ENCODE peak calls at places on chromosome 10, in ten cellular contexts. U, A, R, I, K, P, W, G, Y and C are unnamed samples.

GRCh38 chr10:89217057-89217990 is 10.2 kb upstream of the CH25H start:
- DNase-seq in W (no peak), G (peak), U (peak), Y (peak), K (no peak), R (peak), P (peak), I (peak), A (peak), C (peak)

GRCh38 chr10:34567854-34568253 is 247.2 kb downstream of the PARD3 start:
- DNase-seq in U (no peak), P (no peak), I (no peak), K (no peak), G (no peak), W (no peak), R (no peak), Y (no peak), A (no peak), C (no peak)

GRCh38 chr10:72263613-72264241 is 10.0 kb upstream of the DDIT4 start:
- DNase-seq in A (no peak), G (no peak), K (no peak), W (no peak), I (no peak), Y (no peak), R (no peak), U (no peak), P (no peak), C (no peak)

GRCh38 chr10:13789448-13789829 is 202.7 kb downstream of the PRPF18 start:
- DNase-seq in I (no peak), Y (no peak), U (no peak), K (no peak), R (no peak), W (no peak), G (no peak), A (no peak), P (no peak), C (no peak)

GRCh38 chr10:3255086-3255485 is 82.5 kb upstream of the PITRM1 start:
- DNase-seq in K (no peak), W (no peak), G (no peak), U (no peak), I (no peak), R (no peak), P (no peak), A (no peak), Y (no peak), C (no peak)

GRCh38 chr10:32963102-32963501 is 5.1 kb upstream of the ITGB1 start:
- DNase-seq in W (no peak), K (no peak), P (no peak), G (no peak), Y (no peak), I (peak), U (no peak), A (no peak), R (no peak), C (no peak)

GRCh38 chr10:53601260-53601875 is 828.8 kb upstream of the MBL2 start:
- DNase-seq in K (no peak), I (peak), R (no peak), G (peak), U (peak), Y (no peak), P (no peak), W (no peak), A (peak), C (peak)

GRCh38 chr10:29542723-29543122 is 92.0 kb downstream of the SVIL start:
- DNase-seq in Y (no peak), P (no peak), A (no peak), R (no peak), K (no peak), U (no peak), G (no peak), W (no peak), I (no peak), C (no peak)

GRCh38 chr10:73839276-73839966 is 28.0 kb upstream of the NDST2 start:
- DNase-seq in R (no peak), U (no peak), A (no peak), Y (no peak), W (no peak), P (no peak), K (no peak), I (no peak), G (no peak), C (no peak)

GRCh38 chr10:79038841-79039201 is 29.9 kb upstream of the ZMIZ1 start:
- DNase-seq in Y (no peak), K (peak), G (no peak), P (no peak), R (no peak), I (peak), A (no peak), U (no peak), W (no peak), C (no peak)

GRCh38 chr10:31090894-31091607 is 59.4 kb upstream of the ZNF438 start:
- DNase-seq in R (no peak), K (no peak), P (no peak), W (no peak), U (peak), G (peak), Y (peak), I (no peak), A (peak), C (peak)

GRCh38 chr10:100057948-100058347 is 23.7 kb downstream of the CPN1 start:
- DNase-seq in Y (no peak), A (no peak), R (no peak), G (no peak), U (no peak), K (no peak), P (no peak), W (no peak), I (no peak), C (no peak)

GRCh38 chr10:89663144-89663543 is 18.1 kb upstream of the PANK1 start:
- DNase-seq in Y (no peak), G (no peak), R (no peak), W (no peak), A (no peak), P (no peak), U (no peak), K (no peak), I (no peak), C (no peak)

GRCh38 chr10:30219977-30220751 is 128.9 kb downstream of the MTPAP start:
- DNase-seq in P (no peak), G (no peak), R (no peak), I (no peak), A (peak), Y (no peak), K (peak), U (no peak), W (no peak), C (no peak)

GRCh38 chr10:23408330-23408976 is 30.4 kb upstream of the OTUD1 start:
- DNase-seq in W (no peak), U (no peak), K (no peak), A (no peak), G (no peak), I (no peak), R (no peak), Y (no peak), P (no peak), C (no peak)

GRCh38 chr10:110843031-110843430 is 28.7 kb upstream of the PDCD4 start:
- DNase-seq in G (peak), Y (peak), P (no peak), W (no peak), A (peak), K (no peak), I (no peak), R (peak), U (peak), C (peak)

GRCh38 chr10:49550563-49550962 is 11.6 kb upstream of the ERCC6 start:
- DNase-seq in R (peak), G (no peak), Y (no peak), P (no peak), K (no peak), U (no peak), I (peak), W (no peak), A (no peak), C (no peak)

GRCh38 chr10:49176310-49177268 is 11.6 kb downstream of the TMEM273 start:
- DNase-seq in I (no peak), Y (no peak), P (no peak), G (no peak), U (no peak), K (no peak), R (no peak), A (no peak), W (no peak), C (no peak)

DNA sequence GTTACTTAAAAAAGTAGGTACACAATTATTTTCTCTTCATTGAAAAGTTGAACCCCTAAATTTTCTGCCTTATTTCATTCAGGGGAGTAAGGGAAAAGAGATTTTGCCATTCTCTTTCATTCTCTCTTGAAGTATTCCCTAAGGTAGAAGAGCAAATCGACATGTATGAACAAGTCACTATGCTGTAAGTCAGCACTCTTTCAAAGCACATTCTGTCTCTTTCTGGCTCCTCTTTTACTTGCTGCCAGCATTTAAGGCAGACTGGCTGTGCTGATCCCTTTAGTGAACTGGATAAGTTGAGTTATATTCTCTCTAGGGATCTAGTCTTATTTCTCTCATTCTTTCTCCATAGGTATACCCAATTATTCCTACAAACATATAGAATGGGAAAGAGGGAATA is 222.3 kb upstream of the ZWINT start:
- DNase-seq in Y (no peak), A (no peak), R (no peak), U (no peak), G (no peak), W (no peak), P (no peak), K (no peak), I (no peak), C (no peak)
- TF ChIP-seq CTCF in Y (no peak), A (no peak), R (no peak), U (no peak), G (no peak), W (no peak), P (no peak), K (no peak), I (no peak), C (no peak)

GRCh38 chr10:69093933-69094332 is 6.0 kb downstream of the SRGN start:
- DNase-seq in P (no peak), K (no peak), R (no peak), I (no peak), Y (no peak), A (no peak), U (no peak), G (no peak), W (no peak), C (no peak)
- TF ChIP-seq CTCF in P (no peak), K (no peak), R (no peak), I (no peak), Y (peak), A (no peak), U (no peak), G (no peak), W (no peak), C (no peak)

GRCh38 chr10:27568196-27569175 is 64.4 kb downstream of the RAB18 start:
- DNase-seq in I (no peak), P (no peak), G (no peak), W (no peak), A (no peak), R (no peak), K (no peak), U (no peak), Y (no peak), C (no peak)
- TF ChIP-seq CTCF in I (no peak), P (no peak), G (no peak), W (no peak), A (no peak), R (no peak), K (no peak), U (no peak), Y (no peak), C (no peak)

DNA sequence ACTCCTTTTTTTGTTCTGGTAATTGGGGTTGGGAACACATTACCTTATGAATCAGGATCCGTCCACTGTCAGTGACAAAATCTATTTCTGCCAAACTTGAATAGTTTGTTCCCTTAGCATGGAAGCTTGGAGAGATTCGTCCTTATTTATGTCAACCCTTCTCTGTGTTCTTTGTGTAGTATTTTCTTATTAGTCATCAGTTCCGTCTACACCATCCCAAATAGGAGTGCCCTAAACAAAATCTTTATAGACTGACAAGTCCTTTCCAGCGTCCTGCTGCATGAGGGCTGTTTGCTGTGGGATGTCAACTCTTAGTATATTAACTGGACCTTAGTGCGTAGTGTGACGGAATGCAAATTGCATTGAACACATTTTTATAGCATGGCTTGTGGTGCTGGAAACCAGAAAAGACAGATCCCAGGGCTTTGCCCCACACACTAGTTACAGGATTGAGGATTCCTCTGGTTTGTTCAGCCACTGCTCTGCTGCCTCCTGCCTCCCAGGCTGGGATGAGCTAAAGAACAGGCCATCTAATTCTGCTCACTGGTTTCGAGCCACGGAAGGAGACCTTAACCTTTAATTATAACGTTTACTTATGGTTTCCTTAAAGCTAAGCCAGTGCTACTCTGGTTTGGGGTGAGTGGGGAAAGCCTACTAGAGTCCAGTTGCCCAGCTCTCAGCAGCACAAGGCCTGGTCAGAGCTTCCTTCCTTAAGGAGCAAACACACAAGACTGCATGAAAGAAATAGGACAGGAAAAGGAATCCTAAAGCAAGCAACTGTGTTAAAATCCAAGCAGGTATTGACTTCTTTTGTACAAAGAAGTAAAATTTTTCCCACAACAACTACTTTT is 194.4 kb downstream of the CCSER2 start:
- DNase-seq in R (no peak), I (no peak), Y (no peak), P (no peak), W (no peak), G (no peak), U (no peak), K (no peak), A (no peak), C (no peak)
- TF ChIP-seq CTCF in R (no peak), I (no peak), Y (no peak), P (no peak), W (no peak), G (no peak), U (no peak), K (no peak), A (no peak), C (no peak)